ENCODE peak calls at places on chromosomes 4 and X, in six cellular contexts. X, C, O, G, B and V are unnamed samples.

GRCh38 chrX:116031331-116031730 is 139.2 kb upstream of the AGTR2 start:
- DNase-seq in C (no peak), O (no peak), G (no peak), B (peak), X (no peak), V (no peak)

GRCh38 chr4:57119054-57119651 is 9.0 kb upstream of the IGFBP7 start:
- DNase-seq in G (peak), C (no peak), O (peak), B (peak), X (no peak), V (no peak)

GRCh38 chr4:37968747-37969146 is 8.5 kb downstream of the PTTG2 start:
- DNase-seq in O (no peak), G (no peak), X (no peak), B (no peak), C (no peak), V (no peak)

GRCh38 chr4:112296949-112297483 is at the start of gene ALPK1:
- DNase-seq in B (peak), C (no peak), X (peak), G (peak), O (peak), V (no peak)

GRCh38 chrX:24260827-24261550 is 52.9 kb downstream of the SUPT20HL2 start:
- DNase-seq in O (peak), G (peak), C (no peak), X (no peak), B (no peak), V (no peak)

GRCh38 chr4:92262371-92262770 is 41.4 kb upstream of the GRID2 start:
- DNase-seq in B (no peak), X (no peak), O (no peak), C (no peak), G (no peak), V (no peak)

GRCh38 chr4:183773790-183774189 is 114.7 kb downstream of the TRAPPC11 start:
- DNase-seq in B (no peak), O (no peak), C (no peak), X (no peak), G (no peak), V (no peak)

GRCh38 chrX:53251307-53251706 is 26.3 kb upstream of the KDM5C start:
- DNase-seq in C (no peak), X (no peak), O (no peak), B (no peak), G (no peak), V (no peak)

GRCh38 chrX:39196192-39197102 is 395.2 kb downstream of the MID1IP1 start:
- DNase-seq in B (peak), C (no peak), G (peak), X (peak), O (peak), V (peak)

GRCh38 chr4:71009796-71010588 is 16.5 kb downstream of the DCK start:
- DNase-seq in G (peak), X (peak), C (no peak), B (peak), O (no peak), V (no peak)

GRCh38 chr4:102759835-102760644 is 728 bp downstream of the MANBA start:
- DNase-seq in X (no peak), O (peak), C (peak), G (peak), B (peak), V (no peak)

GRCh38 chrX:107659768-107660167 is 31.5 kb downstream of the PRPS1 start:
- DNase-seq in B (peak), X (peak), C (no peak), O (peak), G (no peak), V (no peak)

GRCh38 chrX:132165651-132166050 is 37.8 kb upstream of the FRMD7 start:
- DNase-seq in X (no peak), C (no peak), O (no peak), G (no peak), B (peak), V (no peak)

GRCh38 chrX:40012039-40012799 is 85.5 kb downstream of the BCOR start:
- DNase-seq in O (peak), C (peak), G (peak), B (peak), X (no peak), V (no peak)

GRCh38 chrX:40174594-40175415 is 77.0 kb upstream of the BCOR start:
- DNase-seq in C (peak), O (peak), G (peak), B (no peak), X (peak), V (no peak)

GRCh38 chrX:70033348-70033747 is 16.4 kb downstream of the AWAT2 start:
- DNase-seq in B (peak), G (no peak), O (peak), C (peak), X (no peak), V (no peak)

GRCh38 chr4:26753187-26753586 is 107.5 kb upstream of the STIM2 start:
- DNase-seq in B (no peak), C (no peak), X (no peak), G (no peak), O (no peak), V (no peak)

GRCh38 chr4:80008971-80009370 is 64.1 kb downstream of the ANTXR2 start:
- DNase-seq in G (no peak), O (no peak), C (no peak), B (no peak), X (no peak), V (no peak)

GRCh38 chr4:108029321-108029720 is 39.6 kb downstream of the HADH start:
- DNase-seq in C (no peak), G (no peak), X (peak), B (no peak), O (no peak), V (no peak)

GRCh38 chr4:25477251-25477650 is 100.2 kb downstream of the ANAPC4 start:
- DNase-seq in G (no peak), X (no peak), B (no peak), C (no peak), O (peak), V (no peak)

GRCh38 chr4:8147231-8147970 is 11.2 kb downstream of the ABLIM2 start:
- DNase-seq in G (no peak), O (no peak), X (no peak), C (no peak), B (no peak), V (no peak)

GRCh38 chr4:106222548-106222947 is 93.5 kb downstream of the TBCK start:
- DNase-seq in C (no peak), X (no peak), O (no peak), B (no peak), G (no peak), V (no peak)

GRCh38 chr4:41215155-41215554 is 813 bp upstream of the APBB2 start:
- DNase-seq in X (no peak), C (no peak), G (no peak), O (no peak), B (no peak), V (no peak)

GRCh38 chrX:102155806-102156179 is at the start of gene BEX5:
- DNase-seq in B (peak), O (no peak), G (no peak), X (peak), C (peak), V (peak)

GRCh38 chrX:28997716-28998115 is 410.5 kb downstream of the IL1RAPL1 start:
- DNase-seq in G (peak), X (no peak), C (no peak), B (no peak), O (no peak), V (no peak)

GRCh38 chr4:12852338-12853307 is 631.5 kb downstream of the RAB28 start:
- DNase-seq in O (peak), B (peak), X (peak), C (peak), G (peak), V (no peak)

GRCh38 chr4:138890921-138891570 is 124.5 kb upstream of the NOCT start:
- DNase-seq in C (no peak), O (no peak), B (no peak), G (no peak), X (no peak), V (no peak)

GRCh38 chr4:176789955-176790354 is 2.8 kb downstream of the VEGFC start:
- DNase-seq in G (peak), O (peak), C (no peak), B (peak), X (peak), V (no peak)

GRCh38 chr4:105741548-105741947 is 33.0 kb downstream of the GSTCD start:
- DNase-seq in C (no peak), O (peak), G (no peak), X (no peak), B (no peak), V (no peak)

GRCh38 chr4:105894570-105895323 is 524 bp upstream of the NPNT start:
- DNase-seq in G (peak), O (no peak), X (peak), C (no peak), B (no peak), V (no peak)

GRCh38 chrX:38166478-38167083 is 54.1 kb downstream of the SRPX start:
- DNase-seq in G (no peak), O (peak), B (peak), C (peak), X (peak), V (no peak)
- TF ChIP-seq CTCF in G (peak), O (peak), B (peak), C (peak), X (peak), V (peak)

GRCh38 chr4:39029752-39030694 is 2.2 kb downstream of the TMEM156 start:
- DNase-seq in X (no peak), O (no peak), C (no peak), B (no peak), G (no peak), V (no peak)
- TF ChIP-seq CTCF in X (no peak), O (no peak), C (no peak), B (no peak), G (no peak), V (no peak)

DNA sequence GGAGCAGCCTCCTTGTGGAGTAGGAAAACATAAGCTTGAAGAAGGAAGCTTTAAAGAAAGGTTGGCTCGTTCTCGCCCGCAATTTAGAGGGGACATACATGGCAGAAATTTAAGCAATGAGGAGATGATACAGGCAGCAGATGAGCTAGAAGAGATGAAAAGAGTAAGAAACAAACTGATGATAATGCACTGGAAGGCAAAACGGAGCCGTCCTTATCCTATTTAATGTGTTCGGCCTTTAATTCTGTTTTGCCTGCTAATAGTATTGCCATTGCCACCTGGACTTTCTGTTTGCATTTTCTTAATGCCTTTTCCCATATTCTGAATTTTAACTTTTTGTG is 1.4 kb downstream of the TCEAL1 start:
- DNase-seq in O (no peak), X (no peak), G (no peak), C (no peak), B (no peak), V (no peak)
- TF ChIP-seq CTCF in O (no peak), X (no peak), G (no peak), C (no peak), B (no peak), V (no peak)

GRCh38 chrX:154403858-154404257 is 5.2 kb downstream of the DNASE1L1 start:
- DNase-seq in O (no peak), C (no peak), X (no peak), B (no peak), G (no peak), V (no peak)

GRCh38 chrX:154402622-154403127 is 4.5 kb downstream of the RPL10 start:
- DNase-seq in B (no peak), G (no peak), O (no peak), C (no peak), X (no peak), V (no peak)

GRCh38 chrX:154403192-154403591 is 5.0 kb downstream of the RPL10 start:
- DNase-seq in G (no peak), B (no peak), X (no peak), C (no peak), O (no peak), V (no peak)

GRCh38 chrX:154401918-154402621 is 3.9 kb downstream of the RPL10 start:
- DNase-seq in C (no peak), B (no peak), X (no peak), G (peak), O (no peak), V (no peak)

GRCh38 chrX:154404625-154405192 is 4.3 kb downstream of the DNASE1L1 start:
- DNase-seq in G (no peak), C (no peak), B (no peak), O (no peak), X (no peak), V (no peak)
- TF ChIP-seq CTCF in G (no peak), C (no peak), B (no peak), O (no peak), X (no peak), V (no peak)